ENCODE peak calls at places on chromosomes 6 and 20, in four cellular contexts. P, B, A and R are unnamed samples.

GRCh38 chr6:16821834-16822264 is 60.6 kb upstream of the ATXN1 start:
- DNase-seq in P (no peak), B (no peak), A (peak), R (no peak)

GRCh38 chr6:113017316-113017715 is 670.2 kb downstream of the RFPL4B start:
- DNase-seq in P (no peak), B (no peak), A (no peak), R (no peak)

GRCh38 chr6:116136933-116137340 is 11.0 kb upstream of the COL10A1 start:
- DNase-seq in P (no peak), B (no peak), A (no peak), R (no peak)

GRCh38 chr6:98529364-98529763 is 305.0 kb upstream of the POU3F2 start:
- DNase-seq in P (no peak), B (no peak), A (no peak), R (no peak)

GRCh38 chr20:63315982-63316491 is 23.1 kb downstream of the COL20A1 start:
- DNase-seq in P (no peak), B (no peak), A (no peak), R (no peak)

GRCh38 chr6:35080016-35080680 is 61.0 kb downstream of the TCP11 start:
- DNase-seq in P (no peak), B (no peak), A (no peak), R (no peak)

GRCh38 chr6:24396764-24397163 is 6.0 kb upstream of the MRS2 start:
- DNase-seq in P (no peak), B (no peak), A (no peak), R (no peak)

GRCh38 chr6:136989591-136990578 is 54.9 kb downstream of the IL20RA start:
- DNase-seq in P (no peak), B (no peak), A (no peak), R (no peak)

GRCh38 chr20:58980711-58981563 is at the start of gene NELFCD:
- DNase-seq in P (peak), B (peak), A (peak), R (no peak)

GRCh38 chr6:170108456-170108855 is 182.4 kb downstream of the DLL1 start:
- DNase-seq in P (no peak), B (no peak), A (no peak), R (no peak)

GRCh38 chr6:154805288-154805911 is 72.2 kb downstream of the SCAF8 start:
- DNase-seq in P (peak), B (peak), A (peak), R (no peak)

GRCh38 chr6:10487668-10488327 is 33.4 kb upstream of the GCNT2 start:
- DNase-seq in P (no peak), B (no peak), A (no peak), R (no peak)

GRCh38 chr6:46116289-46116688 is 13.5 kb upstream of the ENPP4 start:
- DNase-seq in P (no peak), B (no peak), A (no peak), R (no peak)

GRCh38 chr20:22248052-22248667 is 336.2 kb downstream of the FOXA2 start:
- DNase-seq in P (peak), B (peak), A (peak), R (no peak)

GRCh38 chr20:6057139-6057538 is 3.3 kb upstream of the LRRN4 start:
- DNase-seq in P (no peak), B (no peak), A (no peak), R (no peak)

GRCh38 chr6:122869437-122870024 is 80.5 kb downstream of the SMPDL3A start:
- DNase-seq in P (peak), B (peak), A (peak), R (no peak)

DNA sequence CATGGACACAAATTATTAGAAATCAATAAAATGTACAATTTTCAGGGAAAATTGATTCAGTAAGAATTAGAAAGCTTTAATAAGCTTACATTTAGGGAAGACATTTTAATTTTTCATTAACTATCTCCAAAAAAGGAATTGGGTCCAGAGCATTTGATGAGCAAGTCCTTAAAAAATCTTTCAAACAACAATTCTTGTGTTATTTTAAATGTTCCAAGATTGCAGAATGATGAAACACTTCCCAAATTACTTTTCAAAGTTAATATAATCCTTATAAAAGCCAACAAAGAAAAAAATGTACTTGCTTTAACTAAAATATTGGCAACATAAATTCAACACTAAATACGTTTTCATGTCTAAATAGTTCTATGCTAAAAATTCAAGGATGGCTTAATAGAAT is 102.0 kb downstream of the ADAT2 start:
- DNase-seq in P (no peak), B (no peak), A (no peak), R (no peak)
- TF ChIP-seq SMC3 in P (no peak), B (no peak), A (no peak), R (no peak)

GRCh38 chr6:105388392-105388791 is 14.5 kb downstream of the PREP start:
- DNase-seq in P (no peak), B (no peak), A (no peak), R (no peak)

GRCh38 chr6:105384004-105384403 is 18.9 kb downstream of the PREP start:
- DNase-seq in P (no peak), B (peak), A (no peak), R (no peak)

GRCh38 chr6:105391705-105392104 is 11.2 kb downstream of the PREP start:
- DNase-seq in P (no peak), B (no peak), A (no peak), R (no peak)

DNA sequence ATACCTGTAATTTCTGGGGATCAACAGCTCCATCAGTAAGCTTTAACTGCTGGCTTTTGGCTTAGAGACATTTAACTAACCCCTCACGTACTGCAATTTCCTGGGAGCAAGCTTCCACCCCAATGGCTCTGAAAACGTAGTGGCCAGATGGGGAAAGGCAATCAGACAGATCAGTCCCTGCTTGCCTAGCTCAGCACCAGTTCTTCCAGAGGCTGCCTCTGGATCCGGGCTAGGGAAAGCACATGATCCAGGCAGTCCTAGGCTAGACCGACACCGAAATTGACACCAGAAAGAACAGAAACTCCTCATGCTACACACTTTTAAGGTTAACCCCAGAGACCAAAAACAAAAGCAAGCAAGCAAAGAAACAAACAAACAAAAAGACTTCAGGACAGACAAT is 13.3 kb downstream of the PREP start:
- DNase-seq in P (no peak), B (no peak), A (no peak), R (no peak)
- TF ChIP-seq HDAC2 in P (no peak), B (no peak), A (no peak), R (no peak)

GRCh38 chr20:2814587-2815051 is at the start of gene C20orf141:
- DNase-seq in P (peak), B (peak), A (no peak), R (no peak)
- TF ChIP-seq SMC3 in P (no peak), B (no peak), A (no peak), R (no peak)

DNA sequence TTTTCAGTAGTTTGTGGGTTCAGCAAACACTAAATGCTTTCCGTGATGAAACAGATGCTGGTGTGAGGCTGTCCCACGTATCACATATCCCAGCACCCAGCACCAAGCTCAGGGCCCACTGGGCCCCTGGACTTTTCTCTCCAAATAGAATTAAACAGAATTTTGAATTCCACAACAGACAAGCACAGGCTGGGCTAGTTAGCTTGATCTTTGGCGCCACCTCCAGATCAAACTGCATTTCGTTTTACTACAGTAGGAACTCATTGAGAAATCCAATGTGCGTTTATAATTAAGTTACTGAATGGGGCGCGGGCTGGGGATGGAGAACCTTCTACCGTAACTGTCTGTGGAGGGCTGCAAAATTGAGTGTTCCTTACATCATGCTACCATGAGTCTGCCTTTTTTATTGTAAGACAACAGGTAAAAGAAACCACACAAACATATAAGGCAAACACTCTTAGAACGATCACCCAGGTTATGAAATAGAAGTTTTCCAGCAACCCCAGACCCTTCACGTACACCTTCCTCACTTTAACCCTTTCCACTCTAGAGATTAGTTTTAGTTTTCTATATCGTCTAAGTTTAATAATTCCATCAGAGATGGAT is 107.8 kb downstream of the ZFP64 start:
- DNase-seq in P (peak), B (peak), A (peak), R (no peak)
- TF ChIP-seq HDAC2 in P (no peak), B (no peak), A (no peak), R (no peak)

GRCh38 chr6:129730477-129731165 is 20.6 kb upstream of the ARHGAP18 start:
- DNase-seq in P (peak), B (peak), A (peak), R (no peak)
- TF ChIP-seq SMC3 in P (peak), B (peak), A (peak), R (peak)

GRCh38 chr20:47466704-47467459 is 34.8 kb upstream of the NCOA3 start:
- DNase-seq in P (no peak), B (no peak), A (no peak), R (no peak)
- TF ChIP-seq HDAC2 in P (no peak), B (no peak), A (no peak), R (no peak)

DNA sequence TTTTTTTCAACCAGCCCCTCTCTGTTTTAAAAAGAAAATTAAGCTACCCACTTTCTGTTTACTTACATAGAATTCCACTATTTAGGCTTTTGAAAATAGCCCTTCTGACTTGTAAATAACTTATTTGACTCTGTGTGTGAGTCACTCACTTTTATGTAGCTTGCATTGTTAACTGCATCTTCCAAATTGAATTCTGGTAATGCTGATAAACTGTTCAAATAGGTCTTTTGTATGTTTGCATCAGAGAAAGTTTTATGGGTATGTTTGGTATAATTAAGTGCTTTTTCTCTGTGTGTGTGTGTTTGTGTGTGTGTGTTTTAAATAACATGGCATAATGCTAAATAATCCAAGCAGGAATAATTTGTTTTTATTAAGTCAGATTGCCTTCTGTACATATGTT is 360.1 kb downstream of the PLCB1 start:
- DNase-seq in P (no peak), B (no peak), A (no peak), R (no peak)
- TF ChIP-seq SMC3 in P (no peak), B (no peak), A (no peak), R (no peak)

GRCh38 chr20:50688256-50688655 is 3.1 kb downstream of the RIPOR3 start:
- DNase-seq in P (no peak), B (no peak), A (no peak), R (no peak)

GRCh38 chr20:50691585-50692552 is 527 bp upstream of the RIPOR3 start:
- DNase-seq in P (no peak), B (peak), A (no peak), R (no peak)

GRCh38 chr20:50690979-50691584 is at the start of gene RIPOR3:
- DNase-seq in P (no peak), B (peak), A (no peak), R (no peak)

GRCh38 chr20:50690562-50690978 is 772 bp downstream of the RIPOR3 start:
- DNase-seq in P (no peak), B (peak), A (no peak), R (no peak)

GRCh38 chr20:50689864-50690263 is 1.5 kb downstream of the RIPOR3 start:
- DNase-seq in P (no peak), B (no peak), A (no peak), R (no peak)
- TF ChIP-seq HDAC2 in P (no peak), B (no peak), A (no peak), R (no peak)

GRCh38 chr6:90428514-90428913 is 131.9 kb upstream of the BACH2 start:
- DNase-seq in P (no peak), B (no peak), A (no peak), R (no peak)
- TF ChIP-seq SMC3 in P (no peak), B (no peak), A (no peak), R (no peak)